ENCODE peak calls at places on chromosomes 5 and 9, in six cellular contexts. D is right cardiac atrium, K is NCI-H510A treated with DMSO at 0.1 percent for 48 hours, H is neural crest cell, Q is A172, L is GM12892. M is an unnamed sample.

GRCh38 chr9:121944741-121945191 is 148.3 kb downstream of the TTLL11 start:
- DNase-seq in D (no peak), K (no peak), Q (peak), L (no peak), H (no peak), M (no peak)

GRCh38 chr5:102789469-102789868 is 34.4 kb downstream of the PAM start:
- DNase-seq in L (no peak), K (no peak), Q (no peak), H (no peak), D (no peak), M (no peak)

GRCh38 chr9:20569525-20569924 is 52.8 kb downstream of the MLLT3 start:
- DNase-seq in L (no peak), H (no peak), D (no peak), K (no peak), Q (no peak), M (no peak)

GRCh38 chr5:1029270-1029944 is 20.8 kb downstream of the NKD2 start:
- DNase-seq in L (no peak), K (no peak), Q (no peak), H (no peak), D (no peak), M (no peak)

GRCh38 chr9:4829956-4830355 is 37.2 kb downstream of the RCL1 start:
- DNase-seq in K (no peak), Q (no peak), H (no peak), L (no peak), D (no peak), M (no peak)

GRCh38 chr9:129887210-129888084 is 52.2 kb downstream of the USP20 start:
- DNase-seq in D (no peak), L (no peak), Q (no peak), K (no peak), H (no peak), M (no peak)

GRCh38 chr9:129888085-129888808 is 53.0 kb downstream of the USP20 start:
- DNase-seq in H (no peak), K (no peak), Q (no peak), L (peak), D (peak), M (no peak)

GRCh38 chr9:95057121-95057520 is 260.4 kb downstream of the FANCC start:
- DNase-seq in H (no peak), K (no peak), L (no peak), Q (no peak), D (no peak), M (no peak)

GRCh38 chr5:68382640-68383039 is 167.1 kb downstream of the PIK3R1 start:
- DNase-seq in K (no peak), D (no peak), Q (no peak), L (no peak), H (no peak), M (no peak)

GRCh38 chr9:83066771-83067170 is 3.8 kb upstream of the RASEF start:
- DNase-seq in L (no peak), Q (peak), H (no peak), D (no peak), K (no peak), M (no peak)

GRCh38 chr9:91422832-91423711 is 560 bp downstream of the NFIL3 start:
- DNase-seq in Q (peak), H (peak), D (peak), K (peak), L (peak), M (peak)

GRCh38 chr5:1435369-1435768 is 9.9 kb downstream of the SLC6A3 start:
- DNase-seq in L (no peak), D (no peak), K (no peak), H (no peak), Q (no peak), M (no peak)

M was measured in HEK293T.